ENCODE peak calls at places on chromosomes 2 and 18, in four cellular contexts. One of them, this sample, is unnamed. For H3K4me1, the result is how much of the 10 kb centered on the place peaks cover.

GRCh38 chr2:8662239-8662879 is 19.5 kb upstream of the ID2 start:
- DNase-seq in spleen: no peak
- DNase-seq in SK-N-SH: peak
- DNase-seq in HepG2: peak
- DNase-seq in this sample: no peak

GRCh38 chr18:76264073-76264472 is 231.0 kb downstream of the ZNF516 start:
- DNase-seq in spleen: no peak
- DNase-seq in SK-N-SH: no peak
- DNase-seq in HepG2: no peak
- DNase-seq in this sample: no peak

GRCh38 chr2:176445831-176446433 is 176.7 kb downstream of the MTX2 start:
- DNase-seq in spleen: no peak
- DNase-seq in SK-N-SH: no peak
- DNase-seq in HepG2: peak
- DNase-seq in this sample: peak

GRCh38 chr2:190802133-190802532 is 78.5 kb upstream of the GLS start:
- DNase-seq in spleen: no peak
- DNase-seq in SK-N-SH: no peak
- DNase-seq in HepG2: no peak
- DNase-seq in this sample: no peak

GRCh38 chr2:177346192-177346591 is 46.4 kb upstream of the AGPS start:
- DNase-seq in spleen: no peak
- DNase-seq in SK-N-SH: no peak
- DNase-seq in HepG2: no peak
- DNase-seq in this sample: no peak

GRCh38 chr2:39107724-39108273 is 13.1 kb downstream of the SOS1 start:
- DNase-seq in spleen: no peak
- DNase-seq in SK-N-SH: peak
- DNase-seq in HepG2: no peak
- DNase-seq in this sample: no peak

GRCh38 chr2:158726906-158727592 is 68.1 kb upstream of the DAPL1 start:
- DNase-seq in spleen: no peak
- DNase-seq in SK-N-SH: peak
- DNase-seq in HepG2: peak
- DNase-seq in this sample: no peak

GRCh38 chr2:121530210-121530562 is 494 bp upstream of the RNU4ATAC start:
- DNase-seq in spleen: peak
- DNase-seq in SK-N-SH: peak
- DNase-seq in HepG2: peak
- DNase-seq in this sample: peak

DNA sequence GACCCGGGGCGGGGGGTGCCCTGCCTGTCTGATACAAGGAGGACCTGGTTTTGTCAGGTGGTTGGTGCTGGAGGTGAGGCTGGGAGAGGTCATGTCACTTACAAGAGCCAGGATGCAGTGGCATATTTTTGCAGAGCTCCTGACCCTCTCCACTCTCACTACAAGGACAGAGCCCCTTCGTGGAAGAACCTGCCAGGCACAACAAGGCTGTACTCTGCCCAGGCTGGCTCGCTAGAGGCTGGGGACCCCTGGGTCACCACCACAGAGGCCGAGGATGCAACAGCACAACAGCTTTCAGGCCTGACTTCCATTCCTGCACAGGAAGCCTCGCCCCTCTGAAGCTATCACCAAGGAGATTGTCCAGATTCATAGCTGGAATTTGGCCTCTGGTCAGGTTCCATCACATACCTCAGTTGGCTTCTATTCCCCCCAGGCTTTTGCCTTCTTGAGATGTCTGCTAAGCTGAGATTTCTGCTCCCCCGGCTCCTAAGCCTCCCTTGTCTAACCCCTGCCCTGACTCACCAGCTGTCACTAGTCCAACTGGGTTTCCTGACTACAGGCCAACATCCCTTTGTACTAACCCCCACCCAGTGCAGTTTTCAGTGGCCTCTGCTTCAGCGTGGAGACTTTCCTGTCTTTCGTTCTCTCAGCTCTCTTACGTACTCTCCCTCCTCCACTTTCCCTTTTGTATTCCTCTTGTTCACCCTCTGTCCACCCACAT is 132.5 kb upstream of the EPAS1 start:
- DNase-seq in spleen: no peak
- DNase-seq in SK-N-SH: no peak
- DNase-seq in HepG2: no peak
- DNase-seq in this sample: no peak
- TF ChIP-seq POLR2AphosphoS5 in spleen: no peak
- TF ChIP-seq POLR2AphosphoS5 in SK-N-SH: peak
- TF ChIP-seq POLR2AphosphoS5 in HepG2: no peak
- TF ChIP-seq POLR2AphosphoS5 in this sample: no peak

GRCh38 chr18:36095936-36096519 is 28.7 kb upstream of the RPRD1A start:
- DNase-seq in spleen: no peak
- DNase-seq in SK-N-SH: peak
- DNase-seq in HepG2: peak
- DNase-seq in this sample: peak
- TF ChIP-seq CTCF in spleen: peak
- TF ChIP-seq CTCF in SK-N-SH: peak
- TF ChIP-seq CTCF in HepG2: peak
- TF ChIP-seq CTCF in this sample: peak

GRCh38 chr2:200703132-200703925 is 108.4 kb upstream of the BZW1 start:
- DNase-seq in spleen: no peak
- DNase-seq in SK-N-SH: peak
- DNase-seq in HepG2: peak
- DNase-seq in this sample: peak

GRCh38 chr2:200702044-200702443 is 109.7 kb upstream of the BZW1 start:
- DNase-seq in spleen: no peak
- DNase-seq in SK-N-SH: no peak
- DNase-seq in HepG2: no peak
- DNase-seq in this sample: no peak

GRCh38 chr2:200702646-200703118 is 109.0 kb upstream of the BZW1 start:
- DNase-seq in spleen: no peak
- DNase-seq in SK-N-SH: no peak
- DNase-seq in HepG2: peak
- DNase-seq in this sample: no peak

GRCh38 chr2:200703926-200704637 is 107.6 kb upstream of the BZW1 start:
- DNase-seq in spleen: no peak
- DNase-seq in SK-N-SH: no peak
- DNase-seq in HepG2: no peak
- DNase-seq in this sample: no peak

DNA sequence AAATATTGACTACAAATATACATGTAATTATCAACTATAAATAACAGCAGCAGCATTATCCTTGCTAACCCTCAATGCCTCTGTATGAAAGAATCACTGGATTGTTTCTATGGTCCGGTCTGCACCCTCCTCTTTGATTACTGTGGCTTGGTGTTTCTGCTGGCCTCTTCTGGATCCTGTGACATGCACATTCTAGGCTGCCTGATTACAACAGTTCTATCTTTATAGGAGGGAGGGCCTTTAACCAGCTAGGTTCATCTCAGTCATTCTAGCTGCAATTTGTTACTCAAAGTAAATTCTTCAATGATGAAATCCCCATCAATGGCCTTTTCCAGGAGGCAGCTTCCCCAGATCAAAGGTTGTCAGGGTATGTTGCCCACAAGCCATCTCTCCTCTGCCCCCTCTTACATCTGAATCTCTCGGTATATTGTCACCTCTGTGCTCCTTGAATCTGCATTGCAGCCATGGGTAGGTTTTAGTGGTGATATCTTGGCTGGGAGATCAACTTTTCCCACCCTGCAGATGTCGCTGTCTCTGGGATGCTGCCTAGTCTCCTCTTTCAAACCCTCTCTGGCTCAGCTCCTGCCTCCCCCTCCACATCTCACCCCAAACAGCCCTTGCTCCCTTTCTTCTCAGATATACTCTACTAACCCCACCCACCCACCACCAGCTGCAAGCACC is 106.3 kb upstream of the BZW1 start:
- DNase-seq in spleen: no peak
- DNase-seq in SK-N-SH: no peak
- DNase-seq in HepG2: peak
- DNase-seq in this sample: no peak
- H3K4me1 ChIP-seq in spleen: under half
- H3K4me1 ChIP-seq in SK-N-SH: under half
- H3K4me1 ChIP-seq in HepG2: under half
- H3K4me1 ChIP-seq in this sample: under half

DNA sequence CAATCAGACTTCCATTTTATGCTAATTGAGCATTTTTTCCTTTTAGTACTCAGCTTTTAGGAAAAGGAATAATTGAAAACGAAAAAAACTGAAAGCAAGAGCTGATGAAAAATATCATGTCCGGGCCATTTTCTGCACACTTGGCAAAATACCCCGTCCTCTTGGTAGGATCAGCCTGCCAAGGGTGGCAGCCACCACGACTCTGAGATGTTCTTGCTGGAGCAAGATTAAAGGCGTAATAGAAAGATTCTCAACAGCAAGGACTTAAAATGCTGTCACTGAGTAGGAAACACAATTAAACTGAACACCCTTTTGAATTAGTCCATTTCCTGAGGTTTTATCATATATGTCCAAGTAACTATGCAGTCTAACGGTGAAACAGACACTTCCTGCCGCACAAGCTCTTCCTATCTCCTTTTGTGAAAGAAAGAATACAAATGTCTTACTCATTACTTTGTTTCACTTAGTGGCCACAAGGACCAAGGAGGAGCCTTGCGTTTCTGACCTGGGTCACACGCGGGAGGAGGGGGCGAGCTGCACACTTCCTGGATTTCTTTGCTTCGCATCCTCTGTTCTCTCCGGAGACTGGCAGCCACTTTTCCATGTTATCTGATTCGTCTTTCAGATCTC is 222.7 kb downstream of the PIEZO2 start:
- DNase-seq in spleen: no peak
- DNase-seq in SK-N-SH: no peak
- DNase-seq in HepG2: no peak
- DNase-seq in this sample: no peak
- TF ChIP-seq POLR2AphosphoS5 in spleen: no peak
- TF ChIP-seq POLR2AphosphoS5 in SK-N-SH: no peak
- TF ChIP-seq POLR2AphosphoS5 in HepG2: no peak
- TF ChIP-seq POLR2AphosphoS5 in this sample: no peak

GRCh38 chr2:163736433-163737168 is 793 bp upstream of the FIGN start:
- DNase-seq in spleen: peak
- DNase-seq in SK-N-SH: peak
- DNase-seq in HepG2: peak
- DNase-seq in this sample: no peak
- TF ChIP-seq CTCF in spleen: no peak
- TF ChIP-seq CTCF in SK-N-SH: peak
- TF ChIP-seq CTCF in HepG2: peak
- TF ChIP-seq CTCF in this sample: peak

GRCh38 chr2:207112397-207112796 is 53.4 kb downstream of the KLF7 start:
- DNase-seq in spleen: no peak
- DNase-seq in SK-N-SH: no peak
- DNase-seq in HepG2: no peak
- DNase-seq in this sample: no peak

GRCh38 chr2:207113403-207113802 is 52.3 kb downstream of the KLF7 start:
- DNase-seq in spleen: no peak
- DNase-seq in SK-N-SH: peak
- DNase-seq in HepG2: no peak
- DNase-seq in this sample: no peak

GRCh38 chr2:207110730-207111129 is 55.0 kb downstream of the KLF7 start:
- DNase-seq in spleen: no peak
- DNase-seq in SK-N-SH: no peak
- DNase-seq in HepG2: no peak
- DNase-seq in this sample: no peak

GRCh38 chr2:207110310-207110709 is 55.4 kb downstream of the KLF7 start:
- DNase-seq in spleen: no peak
- DNase-seq in SK-N-SH: no peak
- DNase-seq in HepG2: no peak
- DNase-seq in this sample: no peak

DNA sequence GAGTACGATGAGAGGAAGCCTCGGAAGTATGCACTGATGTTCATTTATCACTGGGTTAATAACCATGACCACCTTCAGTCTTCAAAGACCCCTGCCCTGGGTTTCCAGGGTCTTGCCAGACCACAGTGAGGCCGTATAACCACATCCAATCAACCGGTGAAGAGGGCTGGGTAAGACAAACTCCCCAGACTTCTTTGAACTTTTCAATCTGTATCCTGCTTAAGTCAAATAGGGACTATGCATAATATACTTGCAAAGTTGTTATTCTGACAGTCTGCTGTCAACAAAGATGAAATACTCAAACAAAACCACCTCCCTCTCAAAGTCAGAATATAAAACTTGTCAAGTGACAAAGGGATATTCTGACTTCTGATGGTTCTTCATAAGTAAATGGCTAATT is 54.0 kb downstream of the KLF7 start:
- DNase-seq in spleen: no peak
- DNase-seq in SK-N-SH: no peak
- DNase-seq in HepG2: no peak
- DNase-seq in this sample: no peak
- H3K4me1 ChIP-seq in spleen: under half
- H3K4me1 ChIP-seq in SK-N-SH: under half
- H3K4me1 ChIP-seq in HepG2: under half
- H3K4me1 ChIP-seq in this sample: under half

GRCh38 chr2:107091163-107091864 is 205.3 kb upstream of the ST6GAL2 start:
- DNase-seq in spleen: no peak
- DNase-seq in SK-N-SH: no peak
- DNase-seq in HepG2: no peak
- DNase-seq in this sample: peak
- TF ChIP-seq POLR2AphosphoS5 in spleen: no peak
- TF ChIP-seq POLR2AphosphoS5 in SK-N-SH: no peak
- TF ChIP-seq POLR2AphosphoS5 in HepG2: no peak
- TF ChIP-seq POLR2AphosphoS5 in this sample: no peak

GRCh38 chr2:172101707-172102158 is 967 bp downstream of the DLX2 start:
- DNase-seq in spleen: peak
- DNase-seq in SK-N-SH: peak
- DNase-seq in HepG2: no peak
- DNase-seq in this sample: no peak
- TF ChIP-seq CTCF in spleen: no peak
- TF ChIP-seq CTCF in SK-N-SH: no peak
- TF ChIP-seq CTCF in HepG2: peak
- TF ChIP-seq CTCF in this sample: peak